ENCODE peak calls at places on chromosome 2, in six cellular contexts. One of them, this sample, is unnamed. For H3K36me3, the result is how much of the 10 kb centered on the place peaks cover.

GRCh38 chr2:164597988-164598387 is 23.3 kb downstream of the GRB14 start:
- DNase-seq in endothelial cell of umbilical vein: peak
- DNase-seq in neural progenitor cell: no peak
- DNase-seq in HCT116: no peak
- DNase-seq in PC-3: no peak
- DNase-seq in HepG2: no peak
- DNase-seq in this sample: no peak

GRCh38 chr2:212858496-212858895 is 292.9 kb downstream of the IKZF2 start:
- DNase-seq in endothelial cell of umbilical vein: no peak
- DNase-seq in neural progenitor cell: no peak
- DNase-seq in HCT116: no peak
- DNase-seq in PC-3: no peak
- DNase-seq in HepG2: no peak
- DNase-seq in this sample: no peak

GRCh38 chr2:289362-290089 is 1.6 kb upstream of the ALKAL2 start:
- DNase-seq in endothelial cell of umbilical vein: peak
- DNase-seq in neural progenitor cell: peak
- DNase-seq in HCT116: no peak
- DNase-seq in PC-3: peak
- DNase-seq in HepG2: no peak
- DNase-seq in this sample: no peak

GRCh38 chr2:70190086-70190412 is 770 bp downstream of the C2orf42 start:
- DNase-seq in endothelial cell of umbilical vein: no peak
- DNase-seq in neural progenitor cell: peak
- DNase-seq in HCT116: no peak
- DNase-seq in PC-3: no peak
- DNase-seq in HepG2: no peak
- DNase-seq in this sample: no peak

GRCh38 chr2:98608962-98609604 is 694 bp downstream of the UNC50 start:
- DNase-seq in endothelial cell of umbilical vein: peak
- DNase-seq in neural progenitor cell: peak
- DNase-seq in HCT116: no peak
- DNase-seq in PC-3: peak
- DNase-seq in HepG2: no peak
- DNase-seq in this sample: peak

GRCh38 chr2:57973621-57974186 is 72.9 kb upstream of the VRK2 start:
- DNase-seq in endothelial cell of umbilical vein: no peak
- DNase-seq in neural progenitor cell: no peak
- DNase-seq in HCT116: no peak
- DNase-seq in PC-3: no peak
- DNase-seq in HepG2: no peak
- DNase-seq in this sample: no peak

GRCh38 chr2:9629222-9630000 is 1.4 kb downstream of the YWHAQ start:
- DNase-seq in endothelial cell of umbilical vein: peak
- DNase-seq in neural progenitor cell: peak
- DNase-seq in HCT116: no peak
- DNase-seq in PC-3: peak
- DNase-seq in HepG2: no peak
- DNase-seq in this sample: peak

GRCh38 chr2:192016265-192016664 is 169.4 kb upstream of the CAVIN2 start:
- DNase-seq in endothelial cell of umbilical vein: no peak
- DNase-seq in neural progenitor cell: no peak
- DNase-seq in HCT116: no peak
- DNase-seq in PC-3: peak
- DNase-seq in HepG2: no peak
- DNase-seq in this sample: no peak

GRCh38 chr2:127906206-127906926 is 20.6 kb upstream of the AMMECR1L start:
- DNase-seq in endothelial cell of umbilical vein: no peak
- DNase-seq in neural progenitor cell: no peak
- DNase-seq in HCT116: no peak
- DNase-seq in PC-3: no peak
- DNase-seq in HepG2: no peak
- DNase-seq in this sample: no peak

GRCh38 chr2:17646096-17646554 is 105.6 kb downstream of the VSNL1 start:
- DNase-seq in endothelial cell of umbilical vein: peak
- DNase-seq in neural progenitor cell: peak
- DNase-seq in HCT116: peak
- DNase-seq in PC-3: peak
- DNase-seq in HepG2: peak
- DNase-seq in this sample: peak

GRCh38 chr2:140436956-140437355 is 1656.8 kb upstream of the NXPH2 start:
- DNase-seq in endothelial cell of umbilical vein: no peak
- DNase-seq in neural progenitor cell: peak
- DNase-seq in HCT116: no peak
- DNase-seq in PC-3: no peak
- DNase-seq in HepG2: no peak
- DNase-seq in this sample: no peak

GRCh38 chr2:224734949-224735348 is 18.8 kb upstream of the CCDC195 start:
- DNase-seq in endothelial cell of umbilical vein: no peak
- DNase-seq in neural progenitor cell: no peak
- DNase-seq in HCT116: no peak
- DNase-seq in PC-3: no peak
- DNase-seq in HepG2: no peak
- DNase-seq in this sample: no peak

GRCh38 chr2:38590053-38590452 is 12.7 kb downstream of the HNRNPLL start:
- DNase-seq in endothelial cell of umbilical vein: no peak
- DNase-seq in neural progenitor cell: no peak
- DNase-seq in HCT116: no peak
- DNase-seq in PC-3: peak
- DNase-seq in HepG2: no peak
- DNase-seq in this sample: no peak

GRCh38 chr2:219199470-219200211 is 6.9 kb upstream of the ZFAND2B start:
- DNase-seq in endothelial cell of umbilical vein: no peak
- DNase-seq in neural progenitor cell: no peak
- DNase-seq in HCT116: no peak
- DNase-seq in PC-3: peak
- DNase-seq in HepG2: no peak
- DNase-seq in this sample: no peak

GRCh38 chr2:233380132-233381012 is 26.1 kb downstream of the DGKD start:
- DNase-seq in endothelial cell of umbilical vein: no peak
- DNase-seq in neural progenitor cell: no peak
- DNase-seq in HCT116: no peak
- DNase-seq in PC-3: no peak
- DNase-seq in HepG2: no peak
- DNase-seq in this sample: no peak

GRCh38 chr2:232980683-232981082 is 32.4 kb downstream of the NGEF start:
- DNase-seq in endothelial cell of umbilical vein: no peak
- DNase-seq in neural progenitor cell: no peak
- DNase-seq in HCT116: no peak
- DNase-seq in PC-3: peak
- DNase-seq in HepG2: no peak
- DNase-seq in this sample: no peak

GRCh38 chr2:112714836-112715631 is 5.8 kb upstream of the NT5DC4 start:
- DNase-seq in endothelial cell of umbilical vein: no peak
- DNase-seq in neural progenitor cell: no peak
- DNase-seq in HCT116: peak
- DNase-seq in PC-3: peak
- DNase-seq in HepG2: no peak
- DNase-seq in this sample: no peak

GRCh38 chr2:226720948-226721347 is 78.7 kb downstream of the IRS1 start:
- DNase-seq in endothelial cell of umbilical vein: no peak
- DNase-seq in neural progenitor cell: peak
- DNase-seq in HCT116: no peak
- DNase-seq in PC-3: no peak
- DNase-seq in HepG2: no peak
- DNase-seq in this sample: no peak

GRCh38 chr2:179703702-179704101 is 157.7 kb downstream of the ZNF385B start:
- DNase-seq in endothelial cell of umbilical vein: no peak
- DNase-seq in neural progenitor cell: no peak
- DNase-seq in HCT116: no peak
- DNase-seq in PC-3: no peak
- DNase-seq in HepG2: no peak
- DNase-seq in this sample: peak

GRCh38 chr2:188512456-188512855 is 220.8 kb downstream of the GULP1 start:
- DNase-seq in endothelial cell of umbilical vein: peak
- DNase-seq in neural progenitor cell: peak
- DNase-seq in HCT116: no peak
- DNase-seq in PC-3: peak
- DNase-seq in HepG2: peak
- DNase-seq in this sample: peak

GRCh38 chr2:104521247-104521646 is 332.7 kb upstream of the POU3F3 start:
- DNase-seq in endothelial cell of umbilical vein: no peak
- DNase-seq in neural progenitor cell: peak
- DNase-seq in HCT116: no peak
- DNase-seq in PC-3: no peak
- DNase-seq in HepG2: peak
- DNase-seq in this sample: no peak

GRCh38 chr2:230908595-230909191 is 16.3 kb downstream of the GPR55 start:
- DNase-seq in endothelial cell of umbilical vein: no peak
- DNase-seq in neural progenitor cell: no peak
- DNase-seq in HCT116: peak
- DNase-seq in PC-3: peak
- DNase-seq in HepG2: peak
- DNase-seq in this sample: no peak

GRCh38 chr2:9345343-9345742 is 78.0 kb downstream of the ITGB1BP1 start:
- DNase-seq in endothelial cell of umbilical vein: no peak
- DNase-seq in neural progenitor cell: no peak
- DNase-seq in HCT116: no peak
- DNase-seq in PC-3: no peak
- DNase-seq in HepG2: no peak
- DNase-seq in this sample: no peak

GRCh38 chr2:43082111-43082877 is 144.1 kb downstream of the ZFP36L2 start:
- DNase-seq in endothelial cell of umbilical vein: peak
- DNase-seq in neural progenitor cell: no peak
- DNase-seq in HCT116: no peak
- DNase-seq in PC-3: peak
- DNase-seq in HepG2: no peak
- DNase-seq in this sample: no peak

GRCh38 chr2:12896283-12897014 is 179.7 kb downstream of the TRIB2 start:
- DNase-seq in endothelial cell of umbilical vein: no peak
- DNase-seq in neural progenitor cell: no peak
- DNase-seq in HCT116: no peak
- DNase-seq in PC-3: no peak
- DNase-seq in HepG2: no peak
- DNase-seq in this sample: no peak

GRCh38 chr2:10761591-10761990 is 40.2 kb downstream of the ATP6V1C2 start:
- DNase-seq in endothelial cell of umbilical vein: no peak
- DNase-seq in neural progenitor cell: no peak
- DNase-seq in HCT116: no peak
- DNase-seq in PC-3: no peak
- DNase-seq in HepG2: no peak
- DNase-seq in this sample: no peak

GRCh38 chr2:181876614-181877063 is 14.9 kb upstream of the ITPRID2 start:
- DNase-seq in endothelial cell of umbilical vein: peak
- DNase-seq in neural progenitor cell: no peak
- DNase-seq in HCT116: peak
- DNase-seq in PC-3: peak
- DNase-seq in HepG2: no peak
- DNase-seq in this sample: no peak

GRCh38 chr2:56565143-56565542 is 381.4 kb downstream of the CCDC85A start:
- DNase-seq in endothelial cell of umbilical vein: no peak
- DNase-seq in neural progenitor cell: no peak
- DNase-seq in HCT116: no peak
- DNase-seq in PC-3: no peak
- DNase-seq in HepG2: no peak
- DNase-seq in this sample: no peak

GRCh38 chr2:40279479-40279878 is 172.4 kb downstream of the SLC8A1 start:
- DNase-seq in endothelial cell of umbilical vein: no peak
- DNase-seq in neural progenitor cell: no peak
- DNase-seq in HCT116: no peak
- DNase-seq in PC-3: no peak
- DNase-seq in HepG2: no peak
- DNase-seq in this sample: no peak

GRCh38 chr2:173030541-173031485 is 44.8 kb upstream of the MAP3K20 start:
- DNase-seq in endothelial cell of umbilical vein: no peak
- DNase-seq in neural progenitor cell: no peak
- DNase-seq in HCT116: no peak
- DNase-seq in PC-3: no peak
- DNase-seq in HepG2: no peak
- DNase-seq in this sample: no peak
- H3K27ac ChIP-seq in endothelial cell of umbilical vein: no peak
- H3K27ac ChIP-seq in neural progenitor cell: no peak
- H3K27ac ChIP-seq in HCT116: no peak
- H3K27ac ChIP-seq in PC-3: no peak
- H3K27ac ChIP-seq in HepG2: no peak
- H3K27ac ChIP-seq in this sample: no peak

DNA sequence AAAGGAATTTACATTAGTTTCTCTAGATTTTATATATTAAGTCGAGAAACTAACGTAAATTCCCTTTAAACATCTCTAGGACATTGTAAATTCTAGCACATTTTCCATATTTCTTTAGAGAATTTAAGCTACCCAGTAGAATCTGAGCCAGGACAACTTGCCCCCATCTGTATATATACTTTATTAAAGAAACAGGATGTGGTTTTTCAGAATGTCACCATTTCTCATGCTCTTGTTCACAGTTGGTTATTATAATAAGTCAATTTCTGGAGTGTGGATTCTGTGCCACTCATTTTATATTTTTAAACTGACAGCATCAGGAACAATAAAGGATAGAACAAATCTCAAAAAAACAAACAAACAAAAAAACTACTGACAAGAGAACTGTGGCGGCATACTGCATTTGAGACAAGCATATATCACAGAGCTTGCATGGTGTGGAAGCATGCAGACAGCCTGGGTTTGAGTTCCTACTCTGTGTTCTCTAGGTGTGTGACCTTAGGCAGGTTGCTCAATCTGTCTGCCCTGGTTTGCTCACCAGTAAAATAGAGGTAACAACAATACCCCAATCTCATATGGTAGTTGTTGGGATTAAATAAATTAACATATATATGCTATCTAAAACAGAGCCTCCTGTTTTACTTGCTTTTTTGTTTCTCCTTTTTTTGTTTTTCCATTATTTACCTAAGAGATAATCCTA is 61.4 kb upstream of the DNER start:
- DNase-seq in endothelial cell of umbilical vein: no peak
- DNase-seq in neural progenitor cell: no peak
- DNase-seq in HCT116: no peak
- DNase-seq in PC-3: no peak
- DNase-seq in HepG2: no peak
- DNase-seq in this sample: peak
- H3K36me3 ChIP-seq in endothelial cell of umbilical vein: under half
- H3K36me3 ChIP-seq in neural progenitor cell: under half
- H3K36me3 ChIP-seq in HCT116: under half
- H3K36me3 ChIP-seq in PC-3: under half
- H3K36me3 ChIP-seq in HepG2: under half
- H3K36me3 ChIP-seq in this sample: under half

GRCh38 chr2:54052825-54053718 is 62.3 kb upstream of the ACYP2 start:
- DNase-seq in endothelial cell of umbilical vein: no peak
- DNase-seq in neural progenitor cell: peak
- DNase-seq in HCT116: no peak
- DNase-seq in PC-3: peak
- DNase-seq in HepG2: no peak
- DNase-seq in this sample: peak
- TF ChIP-seq EZH2 in endothelial cell of umbilical vein: no peak
- TF ChIP-seq EZH2 in neural progenitor cell: no peak
- TF ChIP-seq EZH2 in HCT116: no peak
- TF ChIP-seq EZH2 in PC-3: no peak
- TF ChIP-seq EZH2 in HepG2: no peak
- TF ChIP-seq EZH2 in this sample: no peak

DNA sequence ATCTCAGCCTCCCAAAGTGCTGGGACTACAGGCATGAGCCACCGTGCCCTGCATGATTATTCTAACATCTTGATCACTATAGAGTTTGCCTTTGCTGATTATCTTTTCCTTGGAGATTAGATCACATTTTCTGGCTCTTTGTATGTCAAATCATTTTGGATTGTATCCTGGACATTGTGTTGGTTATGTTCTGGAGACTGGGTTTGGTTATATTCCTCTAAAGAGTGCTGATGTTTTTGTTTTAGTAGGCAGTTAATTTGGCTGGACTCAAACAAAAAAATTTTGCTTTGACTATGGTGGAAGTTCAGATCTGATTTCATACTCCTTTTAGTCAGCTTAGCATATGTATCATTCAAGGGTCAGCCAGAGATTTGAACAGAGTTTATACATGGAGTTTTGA is 26.4 kb downstream of the ETAA1 start:
- DNase-seq in endothelial cell of umbilical vein: no peak
- DNase-seq in neural progenitor cell: no peak
- DNase-seq in HCT116: no peak
- DNase-seq in PC-3: no peak
- DNase-seq in HepG2: no peak
- DNase-seq in this sample: no peak
- H3K27ac ChIP-seq in endothelial cell of umbilical vein: no peak
- H3K27ac ChIP-seq in neural progenitor cell: no peak
- H3K27ac ChIP-seq in HCT116: no peak
- H3K27ac ChIP-seq in PC-3: no peak
- H3K27ac ChIP-seq in HepG2: no peak
- H3K27ac ChIP-seq in this sample: no peak